ENCODE peak calls at places on chromosomes 4 and X, in six cellular contexts. V is M059J; I is Karpas-422; O is activated CD4-positive, alpha-beta T cell treated with anti-CD3 and anti-CD28 coated beads, Interleukin-2, amount 10 ng/mL, durations not matched to agents 24 days and 14 days; B is activated CD8-positive, alpha-beta memory T cell treated with anti-CD3 and anti-CD28 coated beads for 1 hour; W is NCI-H1417. F is an unnamed sample.

GRCh38 chr4:185933078-185933581 is 121.1 kb upstream of the SORBS2 start:
- DNase-seq in V (peak; percentile 35), I (no peak), O (no peak), B (no peak), W (no peak), F (no peak)

GRCh38 chr4:1172228-1172851 is at the start of gene SPON2:
- DNase-seq in V (no peak), I (no peak), O (no peak), B (no peak), W (no peak), F (no peak)

GRCh38 chr4:183674153-183674552 is 15.1 kb downstream of the TRAPPC11 start:
- DNase-seq in V (no peak), I (no peak), O (no peak), B (no peak), W (no peak), F (no peak)

GRCh38 chr4:153146031-153146430 is 58.2 kb upstream of the TRIM2 start:
- DNase-seq in V (peak; percentile 39), I (no peak), O (no peak), B (no peak), W (no peak), F (no peak)

GRCh38 chr4:104404384-104404783 is 90.3 kb downstream of the CXXC4 start:
- DNase-seq in V (no peak), I (no peak), O (no peak), B (no peak), W (no peak), F (no peak)

GRCh38 chr4:85496933-85497332 is 22.0 kb downstream of the ARHGAP24 start:
- DNase-seq in V (peak; percentile 90), I (no peak), O (no peak), B (no peak), W (no peak), F (no peak)

GRCh38 chr4:173821851-173822250 is 291.8 kb upstream of the HAND2 start:
- DNase-seq in V (no peak), I (no peak), O (no peak), B (no peak), W (no peak), F (no peak)

GRCh38 chr4:185651137-185651677 is 115.9 kb upstream of the PDLIM3 start:
- DNase-seq in V (no peak), I (no peak), O (no peak), B (no peak), W (no peak), F (no peak)

GRCh38 chrX:21166302-21166982 is 207.8 kb upstream of the CNKSR2 start:
- DNase-seq in V (no peak), I (no peak), O (no peak), B (no peak), W (no peak), F (no peak)

GRCh38 chr4:111959202-111959601 is 186.1 kb upstream of the FAM241A start:
- DNase-seq in V (peak; percentile 87), I (no peak), O (no peak), B (no peak), W (no peak), F (no peak)

GRCh38 chrX:16212436-16212835 is 45.2 kb downstream of the MAGEB17 start:
- DNase-seq in V (peak; percentile 5), I (peak; percentile 59), O (peak; percentile 50), B (no peak), W (no peak), F (no peak)

GRCh38 chr4:8871417-8872401 is at the start of gene HMX1:
- DNase-seq in V (no peak), I (no peak), O (no peak), B (no peak), W (no peak), F (no peak)

GRCh38 chr4:6201580-6202091 is 1.3 kb upstream of the JAKMIP1 start:
- DNase-seq in V (no peak), I (peak; percentile 76), O (no peak), B (no peak), W (peak; percentile 8), F (no peak)

GRCh38 chr4:87410157-87410556 is 12.2 kb upstream of the NUDT9 start:
- DNase-seq in V (no peak), I (no peak), O (no peak), B (no peak), W (no peak), F (no peak)

GRCh38 chr4:76654084-76654483 is 219.1 kb downstream of the SHROOM3 start:
- DNase-seq in V (no peak), I (no peak), O (no peak), B (no peak), W (no peak), F (no peak)

GRCh38 chr4:79198886-79199591 is 126.8 kb downstream of the NAA11 start:
- DNase-seq in V (no peak), I (no peak), O (no peak), B (no peak), W (peak; percentile 95), F (peak; percentile 64)

GRCh38 chr4:4394644-4395043 is 7.7 kb downstream of the NSG1 start:
- DNase-seq in V (peak; percentile 78), I (no peak), O (no peak), B (no peak), W (no peak), F (no peak)

GRCh38 chr4:7865533-7865932 is 74.1 kb downstream of the AFAP1 start:
- DNase-seq in V (no peak), I (no peak), O (no peak), B (no peak), W (no peak), F (no peak)

GRCh38 chr4:129384974-129385373 is 289.0 kb downstream of the C4orf33 start:
- DNase-seq in V (no peak), I (no peak), O (no peak), B (no peak), W (no peak), F (peak; percentile 6)

GRCh38 chr4:187184513-187184912 is 460.9 kb upstream of the FAT1 start:
- DNase-seq in V (peak; percentile 76), I (no peak), O (no peak), B (no peak), W (peak; percentile 75), F (no peak)

GRCh38 chrX:2819345-2820130 is 9.2 kb upstream of the GYG2 start:
- DNase-seq in V (peak; percentile 45), I (peak; percentile 74), O (peak; percentile 56), B (no peak), W (no peak), F (no peak)

GRCh38 chr4:6441758-6442157 is 30.7 kb downstream of the PPP2R2C start:
- DNase-seq in V (no peak), I (no peak), O (no peak), B (no peak), W (no peak), F (no peak)

GRCh38 chr4:7362341-7362740 is 72.4 kb downstream of the PSAPL1 start:
- DNase-seq in V (no peak), I (no peak), O (no peak), B (no peak), W (no peak), F (no peak)

GRCh38 chr4:42570221-42570620 is 86.7 kb downstream of the ATP8A1 start:
- DNase-seq in V (no peak), I (no peak), O (no peak), B (no peak), W (no peak), F (no peak)

GRCh38 chr4:176320340-176320975 is 692 bp downstream of the SPCS3 start:
- DNase-seq in V (peak; percentile 83), I (peak; percentile 89), O (peak; percentile 97), B (peak; percentile 74), W (peak; percentile 86), F (peak; percentile 60)

GRCh38 chr4:155085843-155086530 is 122.4 kb upstream of the NPY2R start:
- DNase-seq in V (peak; percentile 19), I (no peak), O (no peak), B (no peak), W (no peak), F (no peak)

GRCh38 chrX:69145281-69145680 is 20.0 kb downstream of the PJA1 start:
- DNase-seq in V (no peak), I (no peak), O (no peak), B (no peak), W (no peak), F (no peak)

GRCh38 chr4:40576651-40577480 is 52.8 kb downstream of the RBM47 start:
- DNase-seq in V (peak; percentile 99), I (no peak), O (peak; percentile 58), B (no peak), W (peak; percentile 69), F (peak; percentile 30)

GRCh38 chrX:135416546-135416945 is 5.2 kb upstream of the SMIM10L2A start:
- DNase-seq in V (peak; percentile 32), I (no peak), O (no peak), B (no peak), W (no peak), F (no peak)

GRCh38 chrX:34764842-34765241 is 107.8 kb upstream of the TMEM47 start:
- DNase-seq in V (no peak), I (no peak), O (no peak), B (no peak), W (peak; percentile 27), F (no peak)

GRCh38 chr4:156560701-156561100 is 410.9 kb downstream of the PDGFC start:
- DNase-seq in V (peak; percentile 80), I (no peak), O (no peak), B (no peak), W (no peak), F (no peak)

GRCh38 chr4:55617587-55618197 is 18.4 kb downstream of the NMU start:
- DNase-seq in V (no peak), I (no peak), O (no peak), B (no peak), W (no peak), F (no peak)

GRCh38 chr4:76607266-76607799 is 172.3 kb downstream of the SHROOM3 start:
- DNase-seq in V (peak; percentile 58), I (no peak), O (no peak), B (no peak), W (no peak), F (no peak)

GRCh38 chrX:56994375-56995270 is 718 bp downstream of the SPIN3 start:
- DNase-seq in V (no peak), I (no peak), O (no peak), B (no peak), W (no peak), F (no peak)

F was measured in NCI-H345.